ENCODE peak calls at places on chromosomes 16 and 17, in five cellular contexts. One of them, this sample, is unnamed.

GRCh38 chr17:36643086-36643685 is 41.8 kb downstream of the MRM1 start:
- DNase-seq in lower leg skin: no peak
- DNase-seq in body of pancreas: no peak
- DNase-seq in WERI-Rb-1: peak
- DNase-seq in fibroblast of lung: no peak
- DNase-seq in this sample: no peak

GRCh38 chr16:4212934-4213296 is 29.0 kb downstream of the SRL start:
- DNase-seq in WERI-Rb-1: no peak
- DNase-seq in fibroblast of lung: peak
- DNase-seq in body of pancreas: no peak
- DNase-seq in lower leg skin: no peak
- DNase-seq in this sample: peak

GRCh38 chr16:26795184-26795583 is 271.5 kb upstream of the C16orf82 start:
- DNase-seq in body of pancreas: no peak
- DNase-seq in lower leg skin: no peak
- DNase-seq in fibroblast of lung: no peak
- DNase-seq in WERI-Rb-1: peak
- DNase-seq in this sample: no peak

GRCh38 chr16:27721548-27722265 is 171.8 kb downstream of the KATNIP start:
- DNase-seq in WERI-Rb-1: no peak
- DNase-seq in fibroblast of lung: peak
- DNase-seq in body of pancreas: peak
- DNase-seq in lower leg skin: peak
- DNase-seq in this sample: peak

GRCh38 chr16:28984619-28985135 is at the start of gene LAT:
- DNase-seq in body of pancreas: no peak
- DNase-seq in fibroblast of lung: no peak
- DNase-seq in lower leg skin: no peak
- DNase-seq in WERI-Rb-1: no peak
- DNase-seq in this sample: peak

GRCh38 chr16:65200857-65201256 is 79.0 kb upstream of the CDH11 start:
- DNase-seq in body of pancreas: no peak
- DNase-seq in WERI-Rb-1: no peak
- DNase-seq in fibroblast of lung: peak
- DNase-seq in lower leg skin: no peak
- DNase-seq in this sample: peak

GRCh38 chr16:27232061-27232841 is 28.9 kb downstream of the KDM8 start:
- DNase-seq in WERI-Rb-1: no peak
- DNase-seq in fibroblast of lung: peak
- DNase-seq in body of pancreas: no peak
- DNase-seq in lower leg skin: no peak
- DNase-seq in this sample: no peak

GRCh38 chr16:79097781-79098180 is 502.8 kb downstream of the MAF start:
- DNase-seq in lower leg skin: no peak
- DNase-seq in fibroblast of lung: no peak
- DNase-seq in WERI-Rb-1: no peak
- DNase-seq in body of pancreas: no peak
- DNase-seq in this sample: no peak

GRCh38 chr17:2694381-2695242 is 17.0 kb downstream of the CLUH start:
- DNase-seq in lower leg skin: no peak
- DNase-seq in fibroblast of lung: no peak
- DNase-seq in WERI-Rb-1: no peak
- DNase-seq in body of pancreas: no peak
- DNase-seq in this sample: no peak

GRCh38 chr17:50345443-50346312 is at the start of gene XYLT2:
- DNase-seq in fibroblast of lung: peak
- DNase-seq in lower leg skin: peak
- DNase-seq in body of pancreas: peak
- DNase-seq in WERI-Rb-1: peak
- DNase-seq in this sample: peak

GRCh38 chr17:39781814-39782213 is 44.1 kb downstream of the GRB7 start:
- DNase-seq in body of pancreas: no peak
- DNase-seq in lower leg skin: no peak
- DNase-seq in WERI-Rb-1: no peak
- DNase-seq in fibroblast of lung: no peak
- DNase-seq in this sample: no peak

GRCh38 chr16:75266738-75267630 is 15.6 kb upstream of the BCAR1 start:
- DNase-seq in body of pancreas: no peak
- DNase-seq in lower leg skin: no peak
- DNase-seq in fibroblast of lung: no peak
- DNase-seq in WERI-Rb-1: no peak
- DNase-seq in this sample: no peak

GRCh38 chr17:18039535-18040286 is 503 bp downstream of the GID4 start:
- DNase-seq in WERI-Rb-1: no peak
- DNase-seq in fibroblast of lung: no peak
- DNase-seq in lower leg skin: no peak
- DNase-seq in body of pancreas: no peak
- DNase-seq in this sample: no peak

GRCh38 chr17:38883592-38884526 is 14.0 kb downstream of the LASP1 start:
- DNase-seq in body of pancreas: no peak
- DNase-seq in fibroblast of lung: peak
- DNase-seq in WERI-Rb-1: no peak
- DNase-seq in lower leg skin: no peak
- DNase-seq in this sample: peak

GRCh38 chr16:66845791-66846221 is 1.6 kb downstream of the CA7 start:
- DNase-seq in fibroblast of lung: no peak
- DNase-seq in lower leg skin: no peak
- DNase-seq in body of pancreas: no peak
- DNase-seq in WERI-Rb-1: no peak
- DNase-seq in this sample: no peak

GRCh38 chr17:15453246-15453645 is 14.2 kb downstream of the CDRT4 start:
- DNase-seq in lower leg skin: no peak
- DNase-seq in fibroblast of lung: peak
- DNase-seq in body of pancreas: no peak
- DNase-seq in WERI-Rb-1: no peak
- DNase-seq in this sample: no peak

GRCh38 chr16:85249830-85250455 is 137.7 kb upstream of the CIBAR2 start:
- DNase-seq in lower leg skin: no peak
- DNase-seq in fibroblast of lung: no peak
- DNase-seq in WERI-Rb-1: peak
- DNase-seq in body of pancreas: no peak
- DNase-seq in this sample: no peak

GRCh38 chr17:61454932-61455753 is 2.9 kb downstream of the TBX4 start:
- DNase-seq in fibroblast of lung: no peak
- DNase-seq in lower leg skin: no peak
- DNase-seq in WERI-Rb-1: no peak
- DNase-seq in body of pancreas: no peak
- DNase-seq in this sample: no peak

GRCh38 chr17:77036841-77037381 is 103.9 kb upstream of the SEC14L1 start:
- DNase-seq in body of pancreas: peak
- DNase-seq in fibroblast of lung: peak
- DNase-seq in WERI-Rb-1: peak
- DNase-seq in lower leg skin: no peak
- DNase-seq in this sample: no peak

GRCh38 chr16:85286970-85287814 is 174.9 kb upstream of the CIBAR2 start:
- DNase-seq in lower leg skin: peak
- DNase-seq in WERI-Rb-1: peak
- DNase-seq in body of pancreas: no peak
- DNase-seq in fibroblast of lung: peak
- DNase-seq in this sample: peak

GRCh38 chr17:29243792-29244191 is 2.9 kb upstream of the CRYBA1 start:
- DNase-seq in body of pancreas: peak
- DNase-seq in lower leg skin: no peak
- DNase-seq in fibroblast of lung: peak
- DNase-seq in WERI-Rb-1: peak
- DNase-seq in this sample: peak

GRCh38 chr16:3087836-3088235 is 11.3 kb downstream of the ZSCAN10 start:
- DNase-seq in body of pancreas: no peak
- DNase-seq in lower leg skin: no peak
- DNase-seq in WERI-Rb-1: no peak
- DNase-seq in fibroblast of lung: no peak
- DNase-seq in this sample: no peak

GRCh38 chr17:56213031-56213430 is 59.8 kb downstream of the ANKFN1 start:
- DNase-seq in body of pancreas: no peak
- DNase-seq in fibroblast of lung: peak
- DNase-seq in lower leg skin: no peak
- DNase-seq in WERI-Rb-1: no peak
- DNase-seq in this sample: peak

GRCh38 chr17:56867948-56868376 is 34.0 kb downstream of the DGKE start:
- DNase-seq in fibroblast of lung: peak
- DNase-seq in lower leg skin: no peak
- DNase-seq in body of pancreas: no peak
- DNase-seq in WERI-Rb-1: no peak
- DNase-seq in this sample: peak

GRCh38 chr17:44315760-44316731 is 7.6 kb downstream of the RUNDC3A start:
- DNase-seq in WERI-Rb-1: peak
- DNase-seq in lower leg skin: no peak
- DNase-seq in body of pancreas: no peak
- DNase-seq in fibroblast of lung: no peak
- DNase-seq in this sample: no peak

GRCh38 chr16:50282010-50282538 is 15.7 kb downstream of the ADCY7 start:
- DNase-seq in lower leg skin: peak
- DNase-seq in body of pancreas: peak
- DNase-seq in WERI-Rb-1: no peak
- DNase-seq in fibroblast of lung: peak
- DNase-seq in this sample: peak

GRCh38 chr17:28925912-28926365 is 23.1 kb upstream of the DHRS13 start:
- DNase-seq in lower leg skin: no peak
- DNase-seq in body of pancreas: no peak
- DNase-seq in fibroblast of lung: peak
- DNase-seq in WERI-Rb-1: no peak
- DNase-seq in this sample: peak

GRCh38 chr17:65332375-65332774 is 195.2 kb downstream of the RGS9 start:
- DNase-seq in fibroblast of lung: peak
- DNase-seq in body of pancreas: no peak
- DNase-seq in lower leg skin: no peak
- DNase-seq in WERI-Rb-1: no peak
- DNase-seq in this sample: peak

GRCh38 chr16:19704321-19705130 is 13.5 kb downstream of the KNOP1 start:
- DNase-seq in body of pancreas: no peak
- DNase-seq in lower leg skin: no peak
- DNase-seq in fibroblast of lung: peak
- DNase-seq in WERI-Rb-1: no peak
- DNase-seq in this sample: peak
- H3K4me3 ChIP-seq in body of pancreas: no peak
- H3K4me3 ChIP-seq in lower leg skin: no peak
- H3K4me3 ChIP-seq in fibroblast of lung: no peak
- H3K4me3 ChIP-seq in WERI-Rb-1: no peak
- H3K4me3 ChIP-seq in this sample: no peak

GRCh38 chr16:73049051-73049910 is 1.4 kb upstream of the ZFHX3 start:
- DNase-seq in lower leg skin: no peak
- DNase-seq in WERI-Rb-1: no peak
- DNase-seq in body of pancreas: no peak
- DNase-seq in fibroblast of lung: no peak
- DNase-seq in this sample: no peak

GRCh38 chr16:73047221-73047535 is 750 bp downstream of the ZFHX3 start:
- DNase-seq in fibroblast of lung: peak
- DNase-seq in WERI-Rb-1: no peak
- DNase-seq in body of pancreas: no peak
- DNase-seq in lower leg skin: no peak
- DNase-seq in this sample: peak

GRCh38 chr16:73048292-73049050 is 543 bp upstream of the ZFHX3 start:
- DNase-seq in body of pancreas: peak
- DNase-seq in lower leg skin: no peak
- DNase-seq in fibroblast of lung: no peak
- DNase-seq in WERI-Rb-1: no peak
- DNase-seq in this sample: no peak

GRCh38 chr16:73046484-73047214 is 1.3 kb downstream of the ZFHX3 start:
- DNase-seq in body of pancreas: no peak
- DNase-seq in WERI-Rb-1: peak
- DNase-seq in lower leg skin: no peak
- DNase-seq in fibroblast of lung: no peak
- DNase-seq in this sample: no peak

GRCh38 chr16:73047536-73048291 is at the start of gene ZFHX3:
- DNase-seq in lower leg skin: peak
- DNase-seq in fibroblast of lung: peak
- DNase-seq in body of pancreas: peak
- DNase-seq in WERI-Rb-1: peak
- DNase-seq in this sample: no peak
- TF ChIP-seq CTCF in lower leg skin: no peak
- TF ChIP-seq CTCF in fibroblast of lung: no peak
- TF ChIP-seq CTCF in body of pancreas: no peak
- TF ChIP-seq CTCF in WERI-Rb-1: no peak
- TF ChIP-seq CTCF in this sample: no peak

GRCh38 chr17:47953945-47954344 is 3.7 kb downstream of the PRR15L start:
- DNase-seq in WERI-Rb-1: no peak
- DNase-seq in fibroblast of lung: no peak
- DNase-seq in lower leg skin: no peak
- DNase-seq in body of pancreas: no peak
- DNase-seq in this sample: no peak
- H3K4me3 ChIP-seq in WERI-Rb-1: no peak
- H3K4me3 ChIP-seq in fibroblast of lung: no peak
- H3K4me3 ChIP-seq in lower leg skin: no peak
- H3K4me3 ChIP-seq in body of pancreas: no peak
- H3K4me3 ChIP-seq in this sample: no peak

GRCh38 chr16:11992008-11992584 is 15.6 kb downstream of the SNX29 start:
- DNase-seq in WERI-Rb-1: no peak
- DNase-seq in body of pancreas: no peak
- DNase-seq in fibroblast of lung: no peak
- DNase-seq in lower leg skin: no peak
- DNase-seq in this sample: no peak
- TF ChIP-seq CTCF in WERI-Rb-1: no peak
- TF ChIP-seq CTCF in body of pancreas: no peak
- TF ChIP-seq CTCF in fibroblast of lung: no peak
- TF ChIP-seq CTCF in lower leg skin: no peak
- TF ChIP-seq CTCF in this sample: no peak

GRCh38 chr17:81160747-81161453 is 4.4 kb upstream of the PVALEF start:
- DNase-seq in WERI-Rb-1: no peak
- DNase-seq in body of pancreas: peak
- DNase-seq in fibroblast of lung: no peak
- DNase-seq in lower leg skin: no peak
- DNase-seq in this sample: no peak
- H3K4me3 ChIP-seq in WERI-Rb-1: no peak
- H3K4me3 ChIP-seq in body of pancreas: no peak
- H3K4me3 ChIP-seq in fibroblast of lung: no peak
- H3K4me3 ChIP-seq in lower leg skin: no peak
- H3K4me3 ChIP-seq in this sample: no peak